ENCODE peak calls at places on chromosomes 12 and 14, in seven cellular contexts. T is BE2C, P is heart right ventricle, F is choroid plexus epithelial cell, M is heart left ventricle, A is astrocyte of the spinal cord, N is uterus. I is an unnamed sample.

GRCh38 chr14:22536853-22537338 is 52.1 kb downstream of the DAD1 start:
- DNase-seq in T (no peak), P (peak), F (peak), M (peak), A (peak), N (peak), I (peak)

GRCh38 chr12:107291018-107291417 is 197.7 kb upstream of the CRY1 start:
- DNase-seq in T (no peak), P (no peak), F (no peak), M (no peak), A (no peak), N (no peak), I (peak)

GRCh38 chr12:67509987-67510386 is 138.6 kb upstream of the DYRK2 start:
- DNase-seq in T (no peak), P (no peak), F (peak), M (no peak), A (peak), N (no peak), I (no peak)

GRCh38 chr12:91316825-91317224 is 134.2 kb upstream of the DCN start:
- DNase-seq in T (no peak), P (no peak), F (peak), M (no peak), A (peak), N (no peak), I (no peak)

GRCh38 chr12:47742253-47742825 is 16.3 kb downstream of the RAPGEF3 start:
- DNase-seq in T (peak), P (peak), F (peak), M (peak), A (peak), N (peak), I (peak)

GRCh38 chr12:45668641-45669040 is 60.9 kb upstream of the ARID2 start:
- DNase-seq in T (no peak), P (no peak), F (no peak), M (no peak), A (no peak), N (no peak), I (no peak)

GRCh38 chr12:95723693-95724384 is 66.7 kb downstream of the NTN4 start:
- DNase-seq in T (no peak), P (no peak), F (no peak), M (no peak), A (no peak), N (no peak), I (no peak)

GRCh38 chr14:91374287-91374880 is 43.2 kb downstream of the CCDC88C start:
- DNase-seq in T (no peak), P (no peak), F (no peak), M (no peak), A (peak), N (no peak), I (no peak)

GRCh38 chr12:15605886-15606590 is 183.2 kb downstream of the EPS8 start:
- DNase-seq in T (no peak), P (no peak), F (no peak), M (no peak), A (no peak), N (no peak), I (no peak)

GRCh38 chr12:80763874-80764273 is 47.2 kb downstream of the MYF5 start:
- DNase-seq in T (peak), P (no peak), F (peak), M (no peak), A (peak), N (no peak), I (no peak)

GRCh38 chr14:22472466-22472865 is 116.6 kb downstream of the DAD1 start:
- DNase-seq in T (no peak), P (no peak), F (no peak), M (no peak), A (no peak), N (no peak), I (no peak)

GRCh38 chr14:98633380-98633779 is 638.6 kb downstream of the BCL11B start:
- DNase-seq in T (peak), P (no peak), F (no peak), M (no peak), A (peak), N (no peak), I (peak)

GRCh38 chr12:75842119-75842518 is 189.5 kb downstream of the PHLDA1 start:
- DNase-seq in T (no peak), P (no peak), F (no peak), M (no peak), A (no peak), N (no peak), I (no peak)

GRCh38 chr14:90615444-90616095 is 200.7 kb downstream of the TTC7B start:
- DNase-seq in T (peak), P (peak), F (no peak), M (peak), A (no peak), N (no peak), I (no peak)

GRCh38 chr12:122803937-122804336 is 29.6 kb downstream of the CCDC62 start:
- DNase-seq in T (no peak), P (no peak), F (no peak), M (no peak), A (no peak), N (no peak), I (no peak)

GRCh38 chr14:100278702-100279101 is 27.5 kb downstream of the SLC25A29 start:
- DNase-seq in T (no peak), P (no peak), F (peak), M (no peak), A (peak), N (no peak), I (no peak)

GRCh38 chr12:71639341-71639760 is 24.3 kb downstream of the ZFC3H1 start:
- DNase-seq in T (peak), P (peak), F (no peak), M (no peak), A (no peak), N (no peak), I (no peak)

GRCh38 chr14:62943202-62943601 is 102.1 kb downstream of the KCNH5 start:
- DNase-seq in T (no peak), P (no peak), F (peak), M (no peak), A (peak), N (no peak), I (no peak)

GRCh38 chr12:50642755-50643154 is 121.1 kb upstream of the ATF1 start:
- DNase-seq in T (no peak), P (no peak), F (no peak), M (no peak), A (no peak), N (no peak), I (no peak)

GRCh38 chr14:95833429-95833828 is 43.2 kb upstream of the TUNAR start:
- DNase-seq in T (peak), P (no peak), F (no peak), M (no peak), A (no peak), N (no peak), I (no peak)

GRCh38 chr12:43937947-43938346 is 102.1 kb downstream of the TMEM117 start:
- DNase-seq in T (peak), P (no peak), F (peak), M (no peak), A (no peak), N (no peak), I (no peak)

GRCh38 chr12:110179291-110179690 is 55.1 kb downstream of the IFT81 start:
- DNase-seq in T (no peak), P (no peak), F (peak), M (no peak), A (peak), N (no peak), I (no peak)

GRCh38 chr12:25730489-25731349 is 177.6 kb upstream of the LMNTD1 start:
- DNase-seq in T (no peak), P (no peak), F (no peak), M (no peak), A (no peak), N (no peak), I (no peak)

GRCh38 chr12:65122661-65123060 is 1.6 kb upstream of the WIF1 start:
- DNase-seq in T (no peak), P (no peak), F (no peak), M (no peak), A (no peak), N (no peak), I (no peak)

GRCh38 chr12:54377797-54378515 is 6.6 kb downstream of the ZNF385A start:
- DNase-seq in T (no peak), P (no peak), F (no peak), M (no peak), A (no peak), N (peak), I (no peak)

GRCh38 chr14:94568186-94568585 is 6.9 kb downstream of the SERPINA4 start:
- DNase-seq in T (no peak), P (no peak), F (no peak), M (no peak), A (no peak), N (no peak), I (no peak)

GRCh38 chr12:103547929-103548328 is 39.1 kb upstream of the STAB2 start:
- DNase-seq in T (peak), P (no peak), F (no peak), M (no peak), A (no peak), N (no peak), I (no peak)

GRCh38 chr12:17992002-17992656 is 97.9 kb downstream of the RERGL start:
- DNase-seq in T (peak), P (no peak), F (peak), M (no peak), A (peak), N (no peak), I (no peak)

GRCh38 chr12:14281539-14281938 is 83.9 kb upstream of the ATF7IP start:
- DNase-seq in T (no peak), P (no peak), F (no peak), M (no peak), A (no peak), N (no peak), I (no peak)

GRCh38 chr12:14279845-14280244 is 85.6 kb upstream of the ATF7IP start:
- DNase-seq in T (no peak), P (no peak), F (no peak), M (no peak), A (no peak), N (no peak), I (no peak)

GRCh38 chr12:14280921-14281320 is 84.6 kb upstream of the ATF7IP start:
- DNase-seq in T (no peak), P (no peak), F (no peak), M (no peak), A (no peak), N (no peak), I (no peak)

GRCh38 chr12:14284189-14284722 is 81.2 kb upstream of the ATF7IP start:
- DNase-seq in T (no peak), P (peak), F (peak), M (peak), A (no peak), N (peak), I (no peak)

GRCh38 chr12:14283489-14284144 is 81.9 kb upstream of the ATF7IP start:
- DNase-seq in T (no peak), P (no peak), F (no peak), M (no peak), A (no peak), N (no peak), I (no peak)
- H3K4me3 ChIP-seq in T (no peak), P (no peak), F (no peak), M (no peak), A (no peak), N (no peak), I (no peak)

GRCh38 chr12:14365294-14366210 is at the start of gene ATF7IP:
- DNase-seq in T (peak), P (peak), F (peak), M (peak), A (peak), N (peak), I (peak)

GRCh38 chr12:14366211-14366762 is 805 bp downstream of the ATF7IP start:
- DNase-seq in T (no peak), P (no peak), F (peak), M (no peak), A (no peak), N (no peak), I (no peak)

GRCh38 chr12:14362347-14362746 is 3.1 kb upstream of the ATF7IP start:
- DNase-seq in T (no peak), P (no peak), F (no peak), M (no peak), A (no peak), N (no peak), I (no peak)

GRCh38 chr12:14367097-14367661 is 1.7 kb downstream of the ATF7IP start:
- DNase-seq in T (no peak), P (no peak), F (peak), M (no peak), A (peak), N (no peak), I (no peak)

DNA sequence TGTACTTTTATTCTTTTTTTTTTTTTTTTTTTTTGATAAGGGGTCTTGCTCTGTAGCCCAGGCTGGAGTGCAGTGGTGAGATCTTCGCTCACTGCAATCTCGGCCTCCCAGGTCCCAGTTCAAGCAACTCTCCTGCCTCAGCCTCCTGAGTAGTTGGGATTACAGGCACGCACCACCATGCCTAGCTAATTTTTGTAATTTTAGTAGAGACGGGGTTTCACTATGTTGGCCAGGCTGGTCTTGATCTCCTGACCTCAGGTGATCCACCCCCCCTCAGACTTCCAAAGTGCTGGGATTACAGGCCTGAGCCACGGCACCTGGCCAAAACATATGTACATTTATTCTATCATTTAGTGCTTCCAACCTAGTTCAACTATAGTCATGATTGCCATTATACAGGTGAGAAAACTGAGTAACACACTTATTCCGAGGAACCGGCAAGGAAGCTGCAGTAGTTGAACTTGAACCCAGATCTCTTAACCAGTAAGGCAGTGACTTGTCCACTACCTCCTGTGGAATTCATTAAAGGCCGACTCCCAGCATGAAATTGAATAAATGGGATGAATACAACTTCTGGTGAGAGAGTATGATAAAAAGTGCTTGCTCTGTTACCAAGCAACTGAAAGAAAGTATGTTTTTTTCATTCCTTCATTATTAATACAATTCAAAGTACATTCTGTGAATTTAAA is 755 bp upstream of the ATF7IP start:
- DNase-seq in T (no peak), P (no peak), F (no peak), M (no peak), A (no peak), N (no peak), I (no peak)
- H3K4me3 ChIP-seq in T (peak), P (peak), F (peak), M (peak), A (peak), N (peak), I (peak)

GRCh38 chr12:56351325-56351724 is 8.6 kb downstream of the STAT2 start:
- DNase-seq in T (no peak), P (no peak), F (no peak), M (no peak), A (no peak), N (no peak), I (no peak)
- H3K4me3 ChIP-seq in T (no peak), P (no peak), F (no peak), M (no peak), A (no peak), N (no peak), I (no peak)

DNA sequence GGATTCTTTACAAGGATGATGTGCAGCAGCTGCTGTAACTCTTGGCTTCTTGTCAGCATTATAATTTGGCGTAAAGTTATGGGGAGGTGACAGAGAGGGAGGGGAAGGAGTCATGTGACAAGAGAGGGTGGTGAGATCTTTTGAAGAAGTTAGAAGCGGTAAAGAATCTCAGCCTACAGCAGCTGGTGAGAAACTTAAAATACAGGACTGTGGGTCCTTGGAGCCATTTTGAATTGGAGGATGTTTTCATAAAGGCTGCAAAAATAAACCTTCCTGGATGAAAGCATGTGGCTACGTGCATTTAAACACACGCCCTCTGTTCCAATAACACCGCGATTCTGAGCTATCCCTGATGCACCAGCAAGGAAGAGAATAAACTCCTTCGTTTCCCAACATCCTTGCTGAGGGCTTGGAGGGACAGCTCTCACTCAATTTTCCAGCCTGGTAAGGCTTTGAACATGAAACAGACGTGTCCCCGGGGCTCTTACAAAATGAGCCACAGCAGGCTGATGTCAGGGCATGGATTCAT is 133.7 kb downstream of the TMEM30B start:
- DNase-seq in T (no peak), P (no peak), F (peak), M (no peak), A (peak), N (no peak), I (no peak)
- H3K4me3 ChIP-seq in T (no peak), P (no peak), F (no peak), M (no peak), A (no peak), N (no peak), I (no peak)

DNA sequence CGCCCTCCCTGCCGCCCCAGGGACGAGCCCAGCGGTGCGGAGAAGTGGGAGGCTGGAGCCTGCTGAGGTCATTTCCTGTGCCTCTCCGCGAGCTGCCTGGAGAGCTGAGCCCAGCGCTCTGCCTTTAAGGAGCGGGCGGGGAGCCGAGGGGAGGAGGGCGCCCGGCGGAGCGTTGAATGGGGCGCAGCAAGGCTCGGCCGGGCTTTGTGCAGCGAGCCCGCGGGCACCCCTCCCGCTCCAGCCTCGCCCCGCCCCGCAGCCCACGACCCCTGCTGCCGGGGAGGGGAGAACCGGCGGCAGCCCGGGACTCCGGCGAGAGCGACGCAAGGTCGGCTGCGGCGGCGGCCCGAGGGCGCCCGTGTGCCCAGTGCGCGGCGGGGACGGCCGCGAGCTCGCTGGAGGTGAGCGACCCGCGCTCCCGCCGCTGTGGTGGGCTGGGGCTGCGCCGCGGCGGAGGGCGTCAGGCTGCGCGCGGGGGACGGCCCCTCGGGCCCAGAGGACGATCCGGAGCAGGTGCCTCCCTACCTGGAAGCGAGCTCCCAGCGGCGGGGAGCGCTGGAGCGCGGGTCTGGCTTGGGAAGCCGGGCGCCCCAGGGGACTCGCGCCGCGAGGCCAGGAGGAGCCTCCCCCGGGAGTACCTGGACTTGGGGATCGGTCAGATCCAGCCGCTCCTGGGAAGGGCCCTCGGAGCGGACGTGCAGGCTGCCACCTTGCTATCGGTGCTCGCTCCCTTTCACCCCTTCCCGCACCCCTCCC is at the start of gene PLEKHH1:
- DNase-seq in T (peak), P (peak), F (peak), M (peak), A (peak), N (peak), I (peak)
- H3K4me3 ChIP-seq in T (peak), P (peak), F (peak), M (peak), A (peak), N (peak), I (peak)

GRCh38 chr12:102511575-102511974 is 31.2 kb upstream of the IGF1 start:
- DNase-seq in T (no peak), P (no peak), F (no peak), M (no peak), A (no peak), N (no peak), I (no peak)
- H3K4me3 ChIP-seq in T (no peak), P (no peak), F (no peak), M (no peak), A (no peak), N (no peak), I (no peak)

GRCh38 chr12:39628836-39629235 is 9.2 kb upstream of the ABCD2 start:
- DNase-seq in T (no peak), P (no peak), F (no peak), M (no peak), A (no peak), N (no peak), I (no peak)
- H3K4me3 ChIP-seq in T (no peak), P (no peak), F (no peak), M (no peak), A (no peak), N (no peak), I (no peak)

I was measured in dorsolateral prefrontal cortex.